ENCODE peak calls at places on chromosome 3, in five cellular contexts. Y, S, Q, K and F are unnamed samples.

GRCh38 chr3:171458857-171459129 is 1.4 kb downstream of the TNIK start:
- DNase-seq in Q (peak), K (no peak), Y (no peak), S (no peak), F (no peak)

GRCh38 chr3:86420990-86421739 is 569.8 kb downstream of the VGLL3 start:
- DNase-seq in K (no peak), Y (no peak), Q (no peak), S (no peak), F (no peak)

GRCh38 chr3:194404365-194405140 is 5.5 kb upstream of the GP5 start:
- DNase-seq in Y (peak), Q (no peak), K (no peak), S (no peak), F (peak)

GRCh38 chr3:13881536-13882410 is 1.9 kb upstream of the WNT7A start:
- DNase-seq in S (no peak), K (no peak), Q (no peak), Y (no peak), F (no peak)

GRCh38 chr3:32569540-32570425 is 875 bp downstream of the DYNC1LI1 start:
- DNase-seq in Y (peak), Q (peak), S (peak), K (no peak), F (peak)

GRCh38 chr3:37627951-37628620 is 233.6 kb upstream of the CTDSPL start:
- DNase-seq in Q (no peak), S (no peak), Y (no peak), K (no peak), F (no peak)

GRCh38 chr3:78907367-78907766 is 860.4 kb downstream of the ROBO1 start:
- DNase-seq in Y (no peak), Q (no peak), K (no peak), S (no peak), F (no peak)

GRCh38 chr3:49339947-49340800 is at the start of gene USP4:
- DNase-seq in Y (peak), S (peak), K (peak), Q (peak), F (peak)

GRCh38 chr3:108099679-108100428 is 9.0 kb upstream of the CD47 start:
- DNase-seq in K (no peak), Y (no peak), S (no peak), Q (no peak), F (peak)

GRCh38 chr3:156631323-156631722 is 43.1 kb upstream of the TIPARP start:
- DNase-seq in Q (peak), K (no peak), Y (no peak), S (no peak), F (no peak)

GRCh38 chr3:108182339-108182738 is 39.9 kb downstream of the IFT57 start:
- DNase-seq in S (no peak), Q (no peak), Y (no peak), K (no peak), F (no peak)

GRCh38 chr3:36362216-36362615 is 18.1 kb upstream of the STAC start:
- DNase-seq in Q (no peak), Y (no peak), K (no peak), S (no peak), F (no peak)

GRCh38 chr3:54243960-54244359 is 121.6 kb downstream of the CACNA2D3 start:
- DNase-seq in Y (no peak), Q (no peak), S (no peak), K (no peak), F (no peak)

GRCh38 chr3:138829886-138830510 is 4.7 kb downstream of the PIK3CB start:
- DNase-seq in Y (no peak), Q (no peak), S (no peak), K (no peak), F (no peak)

GRCh38 chr3:52827441-52827840 is 3.0 kb downstream of the ITIH4 start:
- DNase-seq in Q (no peak), S (no peak), K (no peak), Y (no peak), F (peak)

GRCh38 chr3:86245360-86245759 is 745.6 kb downstream of the VGLL3 start:
- DNase-seq in K (no peak), Y (no peak), Q (peak), S (no peak), F (no peak)

GRCh38 chr3:46578973-46579755 is 13.1 kb upstream of the LRRC2 start:
- DNase-seq in Q (no peak), Y (no peak), K (no peak), S (no peak), F (peak)

GRCh38 chr3:58404396-58404795 is 29.2 kb downstream of the PDHB start:
- DNase-seq in Y (no peak), K (no peak), S (no peak), Q (no peak), F (no peak)

GRCh38 chr3:159032311-159032710 is 230.5 kb downstream of the MFSD1 start:
- DNase-seq in Y (no peak), K (no peak), Q (no peak), S (no peak), F (no peak)

GRCh38 chr3:48974076-48974864 is 15.8 kb upstream of the P4HTM start:
- DNase-seq in Q (no peak), Y (no peak), S (no peak), K (no peak), F (no peak)

GRCh38 chr3:56855856-56856538 is 54.2 kb upstream of the ARHGEF3 start:
- DNase-seq in K (no peak), Y (no peak), S (peak), Q (peak), F (peak)

GRCh38 chr3:33544126-33544525 is 103.9 kb upstream of the UBP1 start:
- DNase-seq in Q (no peak), Y (no peak), S (no peak), K (no peak), F (no peak)

GRCh38 chr3:72190050-72190449 is 405.1 kb upstream of the PROK2 start:
- DNase-seq in S (no peak), Q (no peak), K (no peak), Y (no peak), F (no peak)

GRCh38 chr3:43620953-43621405 is 832 bp downstream of the ANO10 start:
- DNase-seq in Y (peak), S (no peak), K (no peak), Q (no peak), F (no peak)

GRCh38 chr3:13244695-13245449 is 171.6 kb upstream of the IQSEC1 start:
- DNase-seq in S (no peak), Y (no peak), Q (no peak), K (no peak), F (no peak)

GRCh38 chr3:171115667-171116066 is 89.1 kb upstream of the SLC2A2 start:
- DNase-seq in K (no peak), Q (no peak), Y (no peak), S (no peak), F (no peak)

GRCh38 chr3:189563841-189564563 is 67.2 kb upstream of the TP63 start:
- DNase-seq in Q (no peak), K (no peak), S (no peak), Y (no peak), F (peak)

GRCh38 chr3:57818772-57819171 is 62.7 kb downstream of the SLMAP start:
- DNase-seq in Q (no peak), S (no peak), Y (no peak), K (no peak), F (no peak)

GRCh38 chr3:85571835-85572234 is 613.0 kb downstream of the CADM2 start:
- DNase-seq in S (no peak), K (no peak), Q (no peak), Y (no peak), F (no peak)

GRCh38 chr3:172329070-172329469 is 119.2 kb downstream of the GHSR start:
- DNase-seq in K (no peak), Y (no peak), S (no peak), Q (peak), F (peak)

GRCh38 chr3:105965384-105965783 is 96.6 kb upstream of the CBLB start:
- DNase-seq in S (no peak), Q (no peak), Y (no peak), K (no peak), F (no peak)

GRCh38 chr3:99578339-99578970 is 59.9 kb upstream of the COL8A1 start:
- DNase-seq in S (no peak), Q (no peak), Y (no peak), K (no peak), F (peak)

GRCh38 chr3:111976254-111976653 is 2.6 kb upstream of the ABHD10 start:
- DNase-seq in S (no peak), Y (no peak), Q (no peak), K (no peak), F (no peak)

GRCh38 chr3:354433-354832 is 157.9 kb downstream of the CHL1 start:
- DNase-seq in Q (peak), Y (no peak), S (no peak), K (no peak), F (peak)

GRCh38 chr3:32297366-32297765 is 58.9 kb downstream of the CMTM8 start:
- DNase-seq in S (peak), Q (no peak), Y (no peak), K (no peak), F (no peak)

GRCh38 chr3:148975696-148976095 is 15.6 kb upstream of the GYG1 start:
- DNase-seq in K (no peak), S (no peak), Q (no peak), Y (no peak), F (no peak)

GRCh38 chr3:50322386-50323091 is at the start of gene HYAL2:
- DNase-seq in Y (no peak), S (no peak), K (no peak), Q (no peak), F (no peak)

GRCh38 chr3:14431928-14432834 is 29.8 kb downstream of the SLC6A6 start:
- DNase-seq in Q (peak), S (peak), Y (peak), K (peak), F (peak)